ENCODE peak calls at places on chromosomes 4 and X, in six cellular contexts. L, S, X, J, V and G are unnamed samples.
A peak's percentile ranks its signal among the peaks of the same experiment; 100 is the strongest.

GRCh38 chr4:158033416-158033863 is 139.4 kb downstream of the GASK1B start:
- DNase-seq in L (no peak), S (no peak), X (no peak), J (no peak), V (no peak), G (no peak)

GRCh38 chrX:123884809-123885408 is 25.1 kb downstream of the XIAP start:
- DNase-seq in L (peak; percentile 13), S (no peak), X (peak; percentile 45), J (peak; percentile 38), V (peak; percentile 18), G (peak; percentile 18)

GRCh38 chrX:1679238-1679637 is 64.4 kb downstream of the ASMT start:
- DNase-seq in L (no peak), S (no peak), X (no peak), J (no peak), V (no peak), G (no peak)

GRCh38 chrX:153061732-153062131 is 5.5 kb downstream of the PNMA3 start:
- DNase-seq in L (no peak), S (no peak), X (no peak), J (no peak), V (no peak), G (no peak)

GRCh38 chrX:19688426-19688825 is 173.1 kb upstream of the MAP3K15 start:
- DNase-seq in L (no peak), S (no peak), X (no peak), J (no peak), V (no peak), G (no peak)

GRCh38 chr4:10079951-10080873 is 36.4 kb downstream of the WDR1 start:
- DNase-seq in L (no peak), S (no peak), X (no peak), J (peak; percentile 91), V (no peak), G (peak; percentile 7)

GRCh38 chr4:76272091-76272490 is 20.6 kb downstream of the FAM47E start:
- DNase-seq in L (no peak), S (no peak), X (no peak), J (no peak), V (no peak), G (no peak)

GRCh38 chr4:182297659-182298058 is 54.5 kb downstream of the TENM3 start:
- DNase-seq in L (no peak), S (no peak), X (no peak), J (peak; percentile 27), V (no peak), G (peak; percentile 33)

GRCh38 chr4:88791274-88791673 is 93.6 kb upstream of the NAP1L5 start:
- DNase-seq in L (no peak), S (no peak), X (no peak), J (no peak), V (no peak), G (no peak)

GRCh38 chr4:76758996-76759395 is 138.9 kb downstream of the SOWAHB start:
- DNase-seq in L (no peak), S (no peak), X (no peak), J (no peak), V (no peak), G (no peak)

GRCh38 chrX:13994681-13995080 is 35.0 kb downstream of the GEMIN8 start:
- DNase-seq in L (no peak), S (no peak), X (no peak), J (no peak), V (no peak), G (no peak)

GRCh38 chr4:57073559-57073958 is 36.6 kb downstream of the IGFBP7 start:
- DNase-seq in L (no peak), S (no peak), X (no peak), J (no peak), V (no peak), G (no peak)

GRCh38 chr4:1244081-1244977 is 4.6 kb downstream of the CTBP1 start:
- DNase-seq in L (no peak), S (no peak), X (no peak), J (peak; percentile 10), V (no peak), G (peak; percentile 38)

GRCh38 chr4:128285085-128286023 is 2.3 kb downstream of the PGRMC2 start:
- DNase-seq in L (no peak), S (no peak), X (no peak), J (no peak), V (no peak), G (no peak)

GRCh38 chr4:16715482-16715881 is 183.0 kb downstream of the LDB2 start:
- DNase-seq in L (no peak), S (no peak), X (no peak), J (no peak), V (no peak), G (no peak)

GRCh38 chrX:104921606-104922205 is 298.8 kb downstream of the TEX13A start:
- DNase-seq in L (no peak), S (peak; percentile 67), X (peak; percentile 1), J (peak; percentile 1), V (no peak), G (no peak)

GRCh38 chr4:6942238-6942800 is 32.7 kb downstream of the TBC1D14 start:
- DNase-seq in L (no peak), S (no peak), X (no peak), J (no peak), V (peak; percentile 33), G (peak; percentile 37)

GRCh38 chr4:153294631-153295030 is 49.9 kb upstream of the MND1 start:
- DNase-seq in L (no peak), S (no peak), X (no peak), J (no peak), V (no peak), G (no peak)

GRCh38 chr4:7595883-7596535 is 161.3 kb upstream of the PSAPL1 start:
- DNase-seq in L (no peak), S (no peak), X (no peak), J (no peak), V (no peak), G (no peak)

GRCh38 chr4:102431608-102431961 is 69.6 kb upstream of the NFKB1 start:
- DNase-seq in L (no peak), S (no peak), X (no peak), J (no peak), V (no peak), G (no peak)

GRCh38 chr4:109432676-109433075 is 939 bp upstream of the SEC24B start:
- DNase-seq in L (no peak), S (no peak), X (no peak), J (no peak), V (no peak), G (no peak)